ENCODE peak calls at places on chromosomes 13 and 19, in nine cellular contexts. D, Q, I, K, G, H, N, B and S are unnamed samples.

GRCh38 chr13:61414686-61415664 is 674 bp downstream of the PCDH20 start:
- DNase-seq in D (peak; percentile 86), Q (no peak), I (peak; percentile 43), K (no peak), G (no peak), H (no peak), N (no peak), B (peak; percentile 85), S (peak; percentile 2)

GRCh38 chr13:29918845-29919244 is 68.4 kb upstream of the UBL3 start:
- DNase-seq in D (no peak), Q (no peak), I (peak; percentile 92), K (no peak), G (no peak), H (no peak), N (no peak), B (no peak), S (peak; percentile 85)

GRCh38 chr13:41652735-41653361 is 195.5 kb downstream of the RGCC start:
- DNase-seq in D (no peak), Q (no peak), I (peak; percentile 78), K (no peak), G (no peak), H (peak; percentile 65), N (peak; percentile 29), B (no peak), S (peak; percentile 80)

GRCh38 chr13:101545521-101545920 is 93.0 kb downstream of the ITGBL1 start:
- DNase-seq in D (no peak), Q (no peak), I (peak; percentile 18), K (no peak), G (no peak), H (no peak), N (no peak), B (no peak), S (peak; percentile 43)

GRCh38 chr13:49649244-49649962 is 21.1 kb downstream of the ARL11 start:
- DNase-seq in D (no peak), Q (no peak), I (peak; percentile 53), K (no peak), G (no peak), H (no peak), N (no peak), B (no peak), S (peak; percentile 67)

GRCh38 chr13:42894765-42895181 is 97.3 kb downstream of the EPSTI1 start:
- DNase-seq in D (peak; percentile 41), Q (no peak), I (peak; percentile 58), K (no peak), G (no peak), H (no peak), N (no peak), B (no peak), S (peak; percentile 92)

GRCh38 chr19:46394398-46394797 is 19.0 kb downstream of the CCDC8 start:
- DNase-seq in D (no peak), Q (no peak), I (no peak), K (no peak), G (no peak), H (peak; percentile 47), N (no peak), B (no peak), S (peak; percentile 46)

GRCh38 chr13:32894589-32895001 is 121.6 kb upstream of the KL start:
- DNase-seq in D (no peak), Q (no peak), I (no peak), K (no peak), G (no peak), H (peak; percentile 92), N (peak; percentile 13), B (no peak), S (peak; percentile 63)

GRCh38 chr13:40283666-40284065 is 382.8 kb downstream of the FOXO1 start:
- DNase-seq in D (no peak), Q (no peak), I (no peak), K (no peak), G (no peak), H (no peak), N (no peak), B (no peak), S (no peak)

GRCh38 chr13:42239644-42240043 is 32.3 kb upstream of the AKAP11 start:
- DNase-seq in D (no peak), Q (no peak), I (peak; percentile 17), K (no peak), G (no peak), H (no peak), N (no peak), B (no peak), S (peak; percentile 53)

GRCh38 chr13:105773887-105774538 is 761.4 kb downstream of the EFNB2 start:
- DNase-seq in D (no peak), Q (peak; percentile 41), I (peak; percentile 88), K (no peak), G (no peak), H (no peak), N (no peak), B (no peak), S (peak; percentile 9)

GRCh38 chr19:9871626-9872338 is 36.7 kb downstream of the PIN1 start:
- DNase-seq in D (no peak), Q (no peak), I (no peak), K (no peak), G (no peak), H (no peak), N (no peak), B (no peak), S (no peak)

GRCh38 chr13:77338961-77339401 is 12.1 kb upstream of the MYCBP2 start:
- DNase-seq in D (no peak), Q (no peak), I (no peak), K (no peak), G (no peak), H (peak; percentile 75), N (no peak), B (no peak), S (no peak)

GRCh38 chr13:112071011-112071901 is 4.3 kb downstream of the SOX1 start:
- DNase-seq in D (no peak), Q (no peak), I (no peak), K (no peak), G (no peak), H (no peak), N (no peak), B (peak; percentile 55), S (no peak)

GRCh38 chr13:20815469-20815868 is 41.7 kb upstream of the EEF1AKMT1 start:
- DNase-seq in D (no peak), Q (no peak), I (no peak), K (no peak), G (no peak), H (no peak), N (no peak), B (no peak), S (no peak)

GRCh38 chr19:4305253-4305612 is 835 bp downstream of the FSD1 start:
- DNase-seq in D (no peak), Q (no peak), I (no peak), K (no peak), G (no peak), H (no peak), N (no peak), B (no peak), S (no peak)

GRCh38 chr13:42561752-42562467 is 12.0 kb upstream of the TNFSF11 start:
- DNase-seq in D (no peak), Q (no peak), I (peak; percentile 40), K (no peak), G (no peak), H (no peak), N (no peak), B (no peak), S (no peak)

GRCh38 chr13:32008518-32009175 is 22.9 kb upstream of the FRY start:
- DNase-seq in D (no peak), Q (no peak), I (no peak), K (no peak), G (no peak), H (no peak), N (no peak), B (no peak), S (no peak)

GRCh38 chr13:23175920-23176319 is 4.9 kb upstream of the SGCG start:
- DNase-seq in D (no peak), Q (no peak), I (peak; percentile 5), K (no peak), G (no peak), H (no peak), N (no peak), B (no peak), S (peak; percentile 5)

GRCh38 chr13:41334810-41335209 is 23.7 kb downstream of the NAA16 start:
- DNase-seq in D (no peak), Q (no peak), I (no peak), K (no peak), G (no peak), H (no peak), N (no peak), B (no peak), S (no peak)

GRCh38 chr13:109747524-109747923 is 38.9 kb downstream of the IRS2 start:
- DNase-seq in D (no peak), Q (no peak), I (no peak), K (no peak), G (no peak), H (peak; percentile 65), N (no peak), B (no peak), S (no peak)

GRCh38 chr13:74444877-74445479 is 310.8 kb upstream of the KLF12 start:
- DNase-seq in D (no peak), Q (no peak), I (peak; percentile 15), K (no peak), G (no peak), H (no peak), N (no peak), B (no peak), S (peak; percentile 49)

GRCh38 chr13:52760078-52760477 is 20.5 kb upstream of the CNMD start:
- DNase-seq in D (peak; percentile 46), Q (no peak), I (no peak), K (no peak), G (no peak), H (no peak), N (no peak), B (no peak), S (no peak)

GRCh38 chr19:43362745-43363144 is 9.3 kb downstream of the CD177 start:
- DNase-seq in D (no peak), Q (no peak), I (no peak), K (no peak), G (no peak), H (no peak), N (no peak), B (no peak), S (no peak)

GRCh38 chr13:113162783-113163685 is 4.6 kb downstream of the PROZ start:
- DNase-seq in D (no peak), Q (no peak), I (no peak), K (no peak), G (no peak), H (no peak), N (no peak), B (peak; percentile 43), S (no peak)

GRCh38 chr13:28606466-28606865 is 52.5 kb upstream of the POMP start:
- DNase-seq in D (no peak), Q (no peak), I (no peak), K (no peak), G (no peak), H (no peak), N (no peak), B (no peak), S (no peak)

GRCh38 chr19:47032171-47032811 is 12.7 kb downstream of the NPAS1 start:
- DNase-seq in D (no peak), Q (no peak), I (no peak), K (peak; percentile 25), G (peak; percentile 47), H (peak; percentile 73), N (no peak), B (peak; percentile 74), S (no peak)

GRCh38 chr13:80297094-80297493 is 43.8 kb downstream of the SPRY2 start:
- DNase-seq in D (no peak), Q (no peak), I (no peak), K (no peak), G (no peak), H (peak; percentile 4), N (no peak), B (no peak), S (no peak)

GRCh38 chr13:103067751-103068563 is 1.7 kb upstream of the SLC10A2 start:
- DNase-seq in D (no peak), Q (no peak), I (no peak), K (no peak), G (no peak), H (no peak), N (no peak), B (no peak), S (no peak)

GRCh38 chr13:110397445-110397844 is 90.4 kb downstream of the COL4A2 start:
- DNase-seq in D (no peak), Q (no peak), I (no peak), K (no peak), G (no peak), H (no peak), N (no peak), B (no peak), S (peak; percentile 87)

GRCh38 chr19:11375143-11375948 is 880 bp downstream of the SWSAP1 start:
- DNase-seq in D (peak; percentile 70), Q (no peak), I (no peak), K (peak; percentile 25), G (peak; percentile 75), H (peak; percentile 77), N (peak; percentile 57), B (peak; percentile 64), S (no peak)